ENCODE peak calls at places on chromosomes 7 and 10, in five cellular contexts. One of them, this sample, is unnamed.

GRCh38 chr10:1737222-1738061 is at the start of gene ADARB2:
- DNase-seq in WERI-Rb-1: peak; percentile 21
- DNase-seq in colonic mucosa: no peak
- DNase-seq in astrocyte of the spinal cord: no peak
- DNase-seq in right atrium auricular region: no peak
- DNase-seq in this sample: peak; percentile 81

GRCh38 chr10:35191523-35191922 is 64.9 kb downstream of the CREM start:
- DNase-seq in colonic mucosa: no peak
- DNase-seq in right atrium auricular region: no peak
- DNase-seq in astrocyte of the spinal cord: no peak
- DNase-seq in WERI-Rb-1: no peak
- DNase-seq in this sample: no peak

GRCh38 chr10:107650939-107651338 is 486.4 kb upstream of the SORCS1 start:
- DNase-seq in colonic mucosa: no peak
- DNase-seq in WERI-Rb-1: no peak
- DNase-seq in astrocyte of the spinal cord: no peak
- DNase-seq in right atrium auricular region: no peak
- DNase-seq in this sample: no peak

GRCh38 chr7:112726076-112726475 is 64.1 kb downstream of the TMEM168 start:
- DNase-seq in colonic mucosa: no peak
- DNase-seq in astrocyte of the spinal cord: no peak
- DNase-seq in WERI-Rb-1: peak; percentile 42
- DNase-seq in right atrium auricular region: no peak
- DNase-seq in this sample: no peak

GRCh38 chr7:55570939-55571338 is 1.4 kb downstream of the VOPP1 start:
- DNase-seq in astrocyte of the spinal cord: peak; percentile 81
- DNase-seq in WERI-Rb-1: no peak
- DNase-seq in colonic mucosa: no peak
- DNase-seq in right atrium auricular region: no peak
- DNase-seq in this sample: no peak

GRCh38 chr7:26168458-26169023 is 16.5 kb downstream of the NFE2L3 start:
- DNase-seq in right atrium auricular region: no peak
- DNase-seq in astrocyte of the spinal cord: no peak
- DNase-seq in WERI-Rb-1: no peak
- DNase-seq in colonic mucosa: no peak
- DNase-seq in this sample: no peak

GRCh38 chr10:47040041-47040491 is 128.8 kb downstream of the PTPN20 start:
- DNase-seq in right atrium auricular region: no peak
- DNase-seq in colonic mucosa: no peak
- DNase-seq in WERI-Rb-1: no peak
- DNase-seq in astrocyte of the spinal cord: no peak
- DNase-seq in this sample: no peak

GRCh38 chr10:14481752-14482151 is 151.0 kb upstream of the FRMD4A start:
- DNase-seq in right atrium auricular region: no peak
- DNase-seq in astrocyte of the spinal cord: peak; percentile 37
- DNase-seq in colonic mucosa: no peak
- DNase-seq in WERI-Rb-1: no peak
- DNase-seq in this sample: no peak

GRCh38 chr7:120992272-120993010 is 3.9 kb downstream of the CPED1 start:
- DNase-seq in WERI-Rb-1: no peak
- DNase-seq in colonic mucosa: no peak
- DNase-seq in right atrium auricular region: no peak
- DNase-seq in astrocyte of the spinal cord: peak; percentile 5
- DNase-seq in this sample: no peak

GRCh38 chr10:17673517-17674051 is 29.6 kb downstream of the STAM start:
- DNase-seq in astrocyte of the spinal cord: peak; percentile 94
- DNase-seq in WERI-Rb-1: no peak
- DNase-seq in colonic mucosa: no peak
- DNase-seq in right atrium auricular region: no peak
- DNase-seq in this sample: no peak

GRCh38 chr7:57215423-57215822 is 83.2 kb upstream of the ZNF479 start:
- DNase-seq in colonic mucosa: no peak
- DNase-seq in WERI-Rb-1: no peak
- DNase-seq in astrocyte of the spinal cord: no peak
- DNase-seq in right atrium auricular region: no peak
- DNase-seq in this sample: no peak

GRCh38 chr10:79098596-79099015 is 29.8 kb downstream of the ZMIZ1 start:
- DNase-seq in colonic mucosa: no peak
- DNase-seq in right atrium auricular region: no peak
- DNase-seq in WERI-Rb-1: no peak
- DNase-seq in astrocyte of the spinal cord: peak; percentile 43
- DNase-seq in this sample: peak; percentile 71

GRCh38 chr10:18204050-18204449 is 63.8 kb downstream of the CACNB2 start:
- DNase-seq in WERI-Rb-1: no peak
- DNase-seq in right atrium auricular region: no peak
- DNase-seq in colonic mucosa: no peak
- DNase-seq in astrocyte of the spinal cord: no peak
- DNase-seq in this sample: no peak

GRCh38 chr7:36209814-36210183 is 56.7 kb downstream of the EEPD1 start:
- DNase-seq in WERI-Rb-1: no peak
- DNase-seq in astrocyte of the spinal cord: no peak
- DNase-seq in right atrium auricular region: no peak
- DNase-seq in colonic mucosa: no peak
- DNase-seq in this sample: no peak

GRCh38 chr10:70106958-70107791 is 25.4 kb downstream of the AIFM2 start:
- DNase-seq in astrocyte of the spinal cord: no peak
- DNase-seq in WERI-Rb-1: peak; percentile 70
- DNase-seq in right atrium auricular region: no peak
- DNase-seq in colonic mucosa: no peak
- DNase-seq in this sample: peak; percentile 72

GRCh38 chr10:7233259-7233991 is 177.4 kb downstream of the SFMBT2 start:
- DNase-seq in WERI-Rb-1: no peak
- DNase-seq in astrocyte of the spinal cord: no peak
- DNase-seq in right atrium auricular region: no peak
- DNase-seq in colonic mucosa: no peak
- DNase-seq in this sample: no peak

GRCh38 chr7:13989138-13989943 is at the start of gene ETV1:
- DNase-seq in colonic mucosa: peak; percentile 74
- DNase-seq in right atrium auricular region: peak; percentile 77
- DNase-seq in WERI-Rb-1: peak; percentile 75
- DNase-seq in astrocyte of the spinal cord: peak; percentile 74
- DNase-seq in this sample: no peak

GRCh38 chr7:80529362-80529761 is 17.5 kb upstream of the GNAT3 start:
- DNase-seq in astrocyte of the spinal cord: peak; percentile 14
- DNase-seq in colonic mucosa: no peak
- DNase-seq in WERI-Rb-1: no peak
- DNase-seq in right atrium auricular region: no peak
- DNase-seq in this sample: no peak

GRCh38 chr7:31917256-31917655 is 153.0 kb downstream of the PDE1C start:
- DNase-seq in right atrium auricular region: no peak
- DNase-seq in WERI-Rb-1: no peak
- DNase-seq in colonic mucosa: no peak
- DNase-seq in astrocyte of the spinal cord: peak; percentile 33
- DNase-seq in this sample: no peak

GRCh38 chr10:6514844-6515780 is 65.0 kb downstream of the PRKCQ start:
- DNase-seq in astrocyte of the spinal cord: no peak
- DNase-seq in WERI-Rb-1: no peak
- DNase-seq in right atrium auricular region: no peak
- DNase-seq in colonic mucosa: no peak
- DNase-seq in this sample: no peak

GRCh38 chr7:131604841-131605279 is 48.4 kb upstream of the PODXL start:
- DNase-seq in right atrium auricular region: no peak
- DNase-seq in WERI-Rb-1: no peak
- DNase-seq in astrocyte of the spinal cord: peak; percentile 24
- DNase-seq in colonic mucosa: no peak
- DNase-seq in this sample: no peak

GRCh38 chr10:29083096-29083495 is 205.8 kb upstream of the LYZL1 start:
- DNase-seq in WERI-Rb-1: no peak
- DNase-seq in astrocyte of the spinal cord: peak; percentile 61
- DNase-seq in colonic mucosa: no peak
- DNase-seq in right atrium auricular region: no peak
- DNase-seq in this sample: no peak

GRCh38 chr10:484441-484924 is 205.0 kb downstream of the DIP2C start:
- DNase-seq in right atrium auricular region: peak; percentile 57
- DNase-seq in colonic mucosa: peak; percentile 34
- DNase-seq in astrocyte of the spinal cord: peak; percentile 81
- DNase-seq in WERI-Rb-1: no peak
- DNase-seq in this sample: no peak

GRCh38 chr7:19520392-19520791 is 188.4 kb downstream of the POLR1F start:
- DNase-seq in colonic mucosa: no peak
- DNase-seq in WERI-Rb-1: no peak
- DNase-seq in astrocyte of the spinal cord: no peak
- DNase-seq in right atrium auricular region: no peak
- DNase-seq in this sample: no peak

GRCh38 chr7:4406288-4407058 is 275.6 kb upstream of the FOXK1 start:
- DNase-seq in WERI-Rb-1: no peak
- DNase-seq in colonic mucosa: no peak
- DNase-seq in astrocyte of the spinal cord: no peak
- DNase-seq in right atrium auricular region: peak; percentile 4
- DNase-seq in this sample: no peak

GRCh38 chr7:150845471-150845870 is 6.8 kb upstream of the AOC1 start:
- DNase-seq in WERI-Rb-1: no peak
- DNase-seq in right atrium auricular region: no peak
- DNase-seq in astrocyte of the spinal cord: no peak
- DNase-seq in colonic mucosa: no peak
- DNase-seq in this sample: no peak

GRCh38 chr10:78942006-78942405 is 126.8 kb upstream of the ZMIZ1 start:
- DNase-seq in astrocyte of the spinal cord: peak; percentile 32
- DNase-seq in WERI-Rb-1: no peak
- DNase-seq in right atrium auricular region: no peak
- DNase-seq in colonic mucosa: no peak
- DNase-seq in this sample: no peak

GRCh38 chr7:109793-110556 is 82.4 kb upstream of the FAM20C start:
- DNase-seq in astrocyte of the spinal cord: no peak
- DNase-seq in right atrium auricular region: peak; percentile 56
- DNase-seq in colonic mucosa: no peak
- DNase-seq in WERI-Rb-1: no peak
- DNase-seq in this sample: no peak

GRCh38 chr10:107487284-107487683 is 322.8 kb upstream of the SORCS1 start:
- DNase-seq in astrocyte of the spinal cord: no peak
- DNase-seq in WERI-Rb-1: no peak
- DNase-seq in right atrium auricular region: no peak
- DNase-seq in colonic mucosa: no peak
- DNase-seq in this sample: no peak

GRCh38 chr10:104622598-104623209 is 18.4 kb upstream of the SORCS3 start:
- DNase-seq in colonic mucosa: no peak
- DNase-seq in astrocyte of the spinal cord: peak; percentile 24
- DNase-seq in right atrium auricular region: no peak
- DNase-seq in WERI-Rb-1: peak; percentile 61
- DNase-seq in this sample: no peak

GRCh38 chr10:69315100-69315542 is 36.8 kb downstream of the HK1 start:
- DNase-seq in WERI-Rb-1: no peak
- DNase-seq in right atrium auricular region: no peak
- DNase-seq in astrocyte of the spinal cord: no peak
- DNase-seq in colonic mucosa: no peak
- DNase-seq in this sample: no peak

GRCh38 chr7:80623465-80624252 is 14.8 kb upstream of the CD36 start:
- DNase-seq in colonic mucosa: no peak
- DNase-seq in astrocyte of the spinal cord: no peak
- DNase-seq in WERI-Rb-1: no peak
- DNase-seq in right atrium auricular region: no peak
- DNase-seq in this sample: no peak

GRCh38 chr10:21675157-21675796 is 141.2 kb downstream of the MLLT10 start:
- DNase-seq in colonic mucosa: peak; percentile 30
- DNase-seq in right atrium auricular region: no peak
- DNase-seq in astrocyte of the spinal cord: peak; percentile 26
- DNase-seq in WERI-Rb-1: peak; percentile 14
- DNase-seq in this sample: no peak

DNA sequence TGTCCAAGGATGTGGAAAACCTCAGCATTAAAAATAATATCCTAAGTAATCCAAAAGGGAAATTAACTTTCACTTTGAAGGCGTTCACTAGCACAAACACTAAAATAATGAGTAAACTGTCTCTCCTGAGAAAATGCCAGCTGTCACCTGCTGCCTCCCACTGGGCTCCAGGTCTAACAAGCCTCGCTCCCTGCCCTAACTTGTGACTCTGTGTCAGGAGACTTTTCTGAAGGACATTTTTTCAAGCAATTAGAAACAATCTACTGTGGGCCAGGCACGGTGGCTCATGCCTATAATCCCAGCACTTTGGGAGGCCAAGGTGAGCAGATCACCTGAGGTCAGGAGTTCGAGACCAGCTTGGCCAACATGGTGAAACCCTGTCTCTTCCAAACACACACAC is 72.8 kb upstream of the GLCCI1 start:
- DNase-seq in right atrium auricular region: no peak
- DNase-seq in WERI-Rb-1: no peak
- DNase-seq in astrocyte of the spinal cord: no peak
- DNase-seq in colonic mucosa: no peak
- DNase-seq in this sample: no peak
- TF ChIP-seq CTCF in right atrium auricular region: no peak
- TF ChIP-seq CTCF in WERI-Rb-1: no peak
- TF ChIP-seq CTCF in astrocyte of the spinal cord: no peak
- TF ChIP-seq CTCF in colonic mucosa: no peak
- TF ChIP-seq CTCF in this sample: no peak

GRCh38 chr10:33248638-33249037 is 85.8 kb downstream of the NRP1 start:
- DNase-seq in astrocyte of the spinal cord: peak; percentile 93
- DNase-seq in right atrium auricular region: no peak
- DNase-seq in WERI-Rb-1: no peak
- DNase-seq in colonic mucosa: no peak
- DNase-seq in this sample: no peak
- TF ChIP-seq CTCF in astrocyte of the spinal cord: no peak
- TF ChIP-seq CTCF in right atrium auricular region: no peak
- TF ChIP-seq CTCF in WERI-Rb-1: no peak
- TF ChIP-seq CTCF in colonic mucosa: no peak
- TF ChIP-seq CTCF in this sample: no peak

GRCh38 chr7:157234271-157234670 is 95.5 kb downstream of the UBE3C start:
- DNase-seq in right atrium auricular region: no peak
- DNase-seq in astrocyte of the spinal cord: no peak
- DNase-seq in colonic mucosa: no peak
- DNase-seq in WERI-Rb-1: no peak
- DNase-seq in this sample: no peak

GRCh38 chr7:157235357-157236018 is 96.8 kb downstream of the UBE3C start:
- DNase-seq in astrocyte of the spinal cord: peak; percentile 55
- DNase-seq in right atrium auricular region: no peak
- DNase-seq in colonic mucosa: no peak
- DNase-seq in WERI-Rb-1: no peak
- DNase-seq in this sample: no peak

GRCh38 chr7:157241631-157242030 is 95.2 kb upstream of the DNAJB6 start:
- DNase-seq in astrocyte of the spinal cord: no peak
- DNase-seq in right atrium auricular region: no peak
- DNase-seq in WERI-Rb-1: no peak
- DNase-seq in colonic mucosa: no peak
- DNase-seq in this sample: no peak

GRCh38 chr7:157238087-157238486 is 98.7 kb upstream of the DNAJB6 start:
- DNase-seq in colonic mucosa: peak; percentile 24
- DNase-seq in astrocyte of the spinal cord: no peak
- DNase-seq in WERI-Rb-1: peak; percentile 47
- DNase-seq in right atrium auricular region: no peak
- DNase-seq in this sample: no peak

GRCh38 chr7:157239571-157240270 is 97.1 kb upstream of the DNAJB6 start:
- DNase-seq in colonic mucosa: no peak
- DNase-seq in astrocyte of the spinal cord: no peak
- DNase-seq in right atrium auricular region: no peak
- DNase-seq in WERI-Rb-1: no peak
- DNase-seq in this sample: no peak
- TF ChIP-seq CTCF in colonic mucosa: no peak
- TF ChIP-seq CTCF in astrocyte of the spinal cord: no peak
- TF ChIP-seq CTCF in right atrium auricular region: no peak
- TF ChIP-seq CTCF in WERI-Rb-1: peak; percentile 33
- TF ChIP-seq CTCF in this sample: no peak

DNA sequence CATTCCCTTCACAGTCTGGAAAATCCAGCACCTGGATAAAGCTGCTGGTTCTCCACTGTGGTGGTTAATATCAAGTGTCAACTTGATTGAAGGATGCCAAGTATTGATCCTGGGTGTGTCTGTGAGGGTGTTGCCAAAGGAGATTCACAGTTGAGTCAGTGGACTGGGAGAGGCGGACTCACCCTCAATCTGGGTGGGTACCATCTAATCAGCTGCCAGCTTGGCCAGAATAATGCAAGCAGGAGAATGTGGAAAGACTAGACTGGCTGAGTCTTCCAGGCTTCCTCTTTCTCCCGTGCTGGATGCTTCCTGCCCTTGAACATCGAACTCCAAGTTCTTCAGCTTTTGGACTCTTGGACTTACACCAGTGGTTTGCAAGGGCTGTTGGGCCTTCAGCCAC is 48.4 kb downstream of the C10orf143 start:
- DNase-seq in astrocyte of the spinal cord: no peak
- DNase-seq in WERI-Rb-1: no peak
- DNase-seq in right atrium auricular region: no peak
- DNase-seq in colonic mucosa: no peak
- DNase-seq in this sample: no peak
- TF ChIP-seq CTCF in astrocyte of the spinal cord: no peak
- TF ChIP-seq CTCF in WERI-Rb-1: no peak
- TF ChIP-seq CTCF in right atrium auricular region: no peak
- TF ChIP-seq CTCF in colonic mucosa: no peak
- TF ChIP-seq CTCF in this sample: no peak